ENCODE peak calls at places on chromosomes 12 and 14, in nine cellular contexts. G, E, U, K, L, H, V, P and C are unnamed samples.

GRCh38 chr14:45091696-45092095 is 7.8 kb downstream of the PRPF39 start:
- DNase-seq in P (no peak), H (no peak), G (peak; percentile 45), K (no peak), L (no peak), U (no peak), E (no peak), V (no peak), C (no peak)

GRCh38 chr12:26119391-26119981 is 5.4 kb downstream of the BHLHE41 start:
- DNase-seq in K (no peak), G (peak; percentile 61), E (no peak), H (peak; percentile 59), V (peak; percentile 53), P (no peak), L (no peak), U (no peak), C (peak; percentile 65)

GRCh38 chr12:48187916-48188695 is 4.7 kb downstream of the CCDC184 start:
- DNase-seq in U (no peak), K (no peak), P (no peak), G (no peak), E (no peak), L (no peak), V (no peak), H (no peak), C (no peak)

GRCh38 chr14:88955470-88955869 is 131.0 kb downstream of the TTC8 start:
- DNase-seq in P (no peak), K (no peak), L (no peak), G (peak; percentile 64), E (no peak), H (no peak), V (no peak), U (no peak), C (no peak)

GRCh38 chr12:48883305-48884171 is 17.9 kb upstream of the RND1 start:
- DNase-seq in L (no peak), K (no peak), U (peak; percentile 91), G (no peak), E (no peak), V (no peak), H (no peak), P (peak; percentile 83), C (peak; percentile 93)

GRCh38 chr12:110245278-110245868 is 35.7 kb upstream of the ATP2A2 start:
- DNase-seq in L (no peak), V (no peak), K (no peak), U (no peak), E (peak; percentile 69), G (no peak), P (peak; percentile 72), H (no peak), C (peak; percentile 88)

GRCh38 chr14:71403673-71404072 is 496.4 kb downstream of the PCNX1 start:
- DNase-seq in P (no peak), H (no peak), G (no peak), L (no peak), E (no peak), K (no peak), U (no peak), V (no peak), C (no peak)

GRCh38 chr12:101209319-101210302 is at the start of gene SLC5A8:
- DNase-seq in U (no peak), P (no peak), K (peak; percentile 34), G (no peak), V (peak; percentile 31), H (peak; percentile 25), L (no peak), E (peak; percentile 45), C (peak; percentile 85)

GRCh38 chr14:33362934-33363333 is 424.3 kb downstream of the NPAS3 start:
- DNase-seq in G (no peak), K (no peak), U (peak; percentile 83), V (no peak), H (no peak), L (no peak), P (no peak), E (no peak), C (peak; percentile 72)

GRCh38 chr12:62919827-62920226 is 15.1 kb downstream of the PPM1H start:
- DNase-seq in H (peak; percentile 28), P (peak; percentile 35), L (no peak), E (no peak), K (no peak), V (no peak), U (no peak), G (peak; percentile 26), C (no peak)

DNA sequence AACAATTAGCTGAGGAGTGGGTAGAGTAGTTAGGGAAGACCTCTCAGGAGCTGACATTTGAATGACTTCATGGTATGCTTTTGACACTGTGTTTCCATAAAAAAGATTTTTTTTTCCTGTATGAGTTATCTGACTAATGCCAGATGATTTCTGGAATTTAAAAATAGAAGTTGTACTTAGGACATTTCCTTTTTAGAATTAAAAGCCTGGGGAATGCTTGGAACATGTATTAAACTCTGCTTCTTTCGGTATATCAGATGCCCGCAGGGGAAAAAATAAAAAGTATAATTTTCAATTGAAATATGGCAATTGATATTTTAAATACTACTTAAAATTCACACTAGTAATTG is 41.1 kb downstream of the BRMS1L start:
- DNase-seq in V (no peak), U (no peak), P (no peak), K (no peak), E (no peak), G (no peak), L (no peak), H (no peak), C (no peak)
- H3K27ac ChIP-seq in V (no peak overlapping the region), U (no peak overlapping the region), P (no peak overlapping the region), K (no peak overlapping the region), E (no peak overlapping the region), G (no peak overlapping the region), L (peak overlapping the region; percentile 68), H (no peak overlapping the region), C (no peak overlapping the region)

GRCh38 chr12:51238510-51239334 is at the start of gene DAZAP2:
- DNase-seq in K (peak; percentile 97), P (peak; percentile 98), E (peak; percentile 99), G (peak; percentile 88), H (peak; percentile 98), U (peak; percentile 90), L (peak; percentile 82), V (peak; percentile 96), C (peak; percentile 99)

GRCh38 chr12:51242896-51243295 is 4.3 kb downstream of the DAZAP2 start:
- DNase-seq in E (no peak), G (no peak), V (no peak), P (no peak), H (no peak), U (no peak), L (no peak), K (no peak), C (no peak)

GRCh38 chr12:51244269-51244668 is 5.6 kb downstream of the DAZAP2 start:
- DNase-seq in E (no peak), K (no peak), P (no peak), U (no peak), L (no peak), G (peak; percentile 38), H (no peak), V (no peak), C (no peak)

GRCh38 chr12:51240971-51241370 is 2.3 kb downstream of the DAZAP2 start:
- DNase-seq in V (no peak), G (peak; percentile 54), K (no peak), P (no peak), U (no peak), L (no peak), H (no peak), E (no peak), C (no peak)

GRCh38 chr12:51242150-51242549 is 3.5 kb downstream of the DAZAP2 start:
- DNase-seq in V (no peak), E (peak; percentile 61), P (no peak), L (no peak), H (no peak), K (no peak), U (no peak), G (no peak), C (no peak)
- H3K27ac ChIP-seq in V (no peak overlapping the region), E (no peak overlapping the region), P (peak overlapping the region; percentile 100), L (no peak overlapping the region), H (no peak overlapping the region), K (no peak overlapping the region), U (no peak overlapping the region), G (no peak overlapping the region), C (no peak overlapping the region)

GRCh38 chr14:38252066-38252710 is 3.7 kb downstream of the CLEC14A start:
- DNase-seq in G (no peak), K (no peak), L (no peak), U (no peak), H (no peak), E (no peak), P (no peak), V (no peak), C (no peak)

GRCh38 chr14:38255408-38255672 is 553 bp downstream of the CLEC14A start:
- DNase-seq in E (no peak), V (no peak), G (peak; percentile 10), L (no peak), U (no peak), H (peak; percentile 15), K (no peak), P (no peak), C (peak; percentile 84)

GRCh38 chr14:38256358-38256840 is 506 bp upstream of the CLEC14A start:
- DNase-seq in E (no peak), V (no peak), U (no peak), G (no peak), P (no peak), L (no peak), K (no peak), H (no peak), C (no peak)

GRCh38 chr14:38255673-38256357 is at the start of gene CLEC14A:
- DNase-seq in G (peak; percentile 6), P (no peak), H (peak; percentile 23), U (no peak), L (no peak), V (peak; percentile 5), E (peak; percentile 93), K (peak; percentile 30), C (peak; percentile 84)

GRCh38 chr14:38254565-38255407 is 1.1 kb downstream of the CLEC14A start:
- DNase-seq in L (no peak), G (no peak), V (peak; percentile 56), K (no peak), P (peak; percentile 41), U (no peak), E (peak; percentile 67), H (no peak), C (no peak)
- H3K27ac ChIP-seq in L (no peak overlapping the region), G (no peak overlapping the region), V (no peak overlapping the region), K (peak overlapping the region; percentile 92), P (peak overlapping the region; percentile 77), U (no peak overlapping the region), E (peak overlapping the region; percentile 83), H (peak overlapping the region; percentile 56), C (no peak overlapping the region)

GRCh38 chr14:96796851-96797187 is 363 bp upstream of the VRK1 start:
- DNase-seq in U (no peak), V (no peak), P (no peak), G (no peak), E (no peak), H (no peak), K (no peak), L (no peak), C (no peak)

GRCh38 chr14:96797188-96797942 is at the start of gene VRK1:
- DNase-seq in V (peak; percentile 98), E (peak; percentile 99), P (peak; percentile 97), U (peak; percentile 95), K (peak; percentile 97), L (peak; percentile 84), H (peak; percentile 98), G (peak; percentile 89), C (peak; percentile 99)

GRCh38 chr14:96801931-96802330 is 4.7 kb downstream of the VRK1 start:
- DNase-seq in P (no peak), V (no peak), H (no peak), G (no peak), K (no peak), E (no peak), L (no peak), U (no peak), C (no peak)

GRCh38 chr14:96797943-96798349 is 764 bp downstream of the VRK1 start:
- DNase-seq in P (no peak), E (no peak), U (peak; percentile 6), L (no peak), H (no peak), V (no peak), G (no peak), K (no peak), C (no peak)

GRCh38 chr14:96799489-96800056 is 2.4 kb downstream of the VRK1 start:
- DNase-seq in K (no peak), L (no peak), E (no peak), H (no peak), P (no peak), U (no peak), G (no peak), V (no peak), C (no peak)
- H3K27ac ChIP-seq in K (no peak overlapping the region), L (no peak overlapping the region), E (no peak overlapping the region), H (no peak overlapping the region), P (no peak overlapping the region), U (no peak overlapping the region), G (no peak overlapping the region), V (no peak overlapping the region), C (no peak overlapping the region)